ENCODE peak calls at places on chromosomes 11 and 22, in four cellular contexts. One of them, this sample, is unnamed.

GRCh38 chr11:130527648-130528300 is 79.3 kb downstream of the ADAMTS15 start:
- DNase-seq in natural killer cell: no peak
- DNase-seq in lower lobe of right lung: no peak
- DNase-seq in body of pancreas: no peak
- DNase-seq in this sample: no peak

GRCh38 chr11:11383995-11384394 is 30.9 kb upstream of the CSNK2A3 start:
- DNase-seq in body of pancreas: no peak
- DNase-seq in lower lobe of right lung: no peak
- DNase-seq in natural killer cell: no peak
- DNase-seq in this sample: no peak

GRCh38 chr11:69854719-69855118 is 35.5 kb upstream of the FGF3 start:
- DNase-seq in natural killer cell: no peak
- DNase-seq in body of pancreas: no peak
- DNase-seq in lower lobe of right lung: no peak
- DNase-seq in this sample: no peak

GRCh38 chr11:34263462-34264186 is 94.2 kb downstream of the ABTB2 start:
- DNase-seq in natural killer cell: no peak
- DNase-seq in body of pancreas: peak
- DNase-seq in lower lobe of right lung: peak
- DNase-seq in this sample: no peak

GRCh38 chr11:43576834-43577521 is 103.6 kb upstream of the HSD17B12 start:
- DNase-seq in body of pancreas: peak
- DNase-seq in lower lobe of right lung: no peak
- DNase-seq in natural killer cell: no peak
- DNase-seq in this sample: no peak

GRCh38 chr11:11978792-11979486 is 29.5 kb downstream of the DKK3 start:
- DNase-seq in natural killer cell: peak
- DNase-seq in body of pancreas: peak
- DNase-seq in lower lobe of right lung: no peak
- DNase-seq in this sample: peak

GRCh38 chr11:123255909-123256308 is 60.9 kb upstream of the CLMP start:
- DNase-seq in natural killer cell: no peak
- DNase-seq in body of pancreas: no peak
- DNase-seq in lower lobe of right lung: no peak
- DNase-seq in this sample: no peak

GRCh38 chr11:72573380-72573949 is 100.8 kb downstream of the PDE2A start:
- DNase-seq in lower lobe of right lung: no peak
- DNase-seq in natural killer cell: peak
- DNase-seq in body of pancreas: peak
- DNase-seq in this sample: no peak

GRCh38 chr11:117877120-117877784 is 794 bp upstream of the FXYD6 start:
- DNase-seq in lower lobe of right lung: no peak
- DNase-seq in body of pancreas: no peak
- DNase-seq in natural killer cell: no peak
- DNase-seq in this sample: peak

GRCh38 chr11:70297341-70297740 is 26.9 kb downstream of the PPFIA1 start:
- DNase-seq in natural killer cell: no peak
- DNase-seq in lower lobe of right lung: no peak
- DNase-seq in body of pancreas: no peak
- DNase-seq in this sample: no peak

GRCh38 chr11:135006800-135007199 is 594.8 kb upstream of the B3GAT1 start:
- DNase-seq in natural killer cell: no peak
- DNase-seq in body of pancreas: no peak
- DNase-seq in lower lobe of right lung: no peak
- DNase-seq in this sample: no peak

GRCh38 chr11:62487698-62488551 is 58.7 kb downstream of the AHNAK start:
- DNase-seq in lower lobe of right lung: no peak
- DNase-seq in body of pancreas: no peak
- DNase-seq in natural killer cell: no peak
- DNase-seq in this sample: no peak

GRCh38 chr22:21736084-21736642 is 569 bp upstream of the YPEL1 start:
- DNase-seq in body of pancreas: no peak
- DNase-seq in lower lobe of right lung: no peak
- DNase-seq in natural killer cell: no peak
- DNase-seq in this sample: no peak

GRCh38 chr22:27851974-27852713 is 50.6 kb upstream of the MN1 start:
- DNase-seq in lower lobe of right lung: no peak
- DNase-seq in body of pancreas: no peak
- DNase-seq in natural killer cell: no peak
- DNase-seq in this sample: no peak

GRCh38 chr11:106424111-106424510 is 346.6 kb downstream of the AASDHPPT start:
- DNase-seq in natural killer cell: no peak
- DNase-seq in body of pancreas: no peak
- DNase-seq in lower lobe of right lung: no peak
- DNase-seq in this sample: no peak

GRCh38 chr22:41833369-41834004 is 582 bp downstream of the SREBF2 start:
- DNase-seq in lower lobe of right lung: peak
- DNase-seq in body of pancreas: peak
- DNase-seq in natural killer cell: peak
- DNase-seq in this sample: peak

DNA sequence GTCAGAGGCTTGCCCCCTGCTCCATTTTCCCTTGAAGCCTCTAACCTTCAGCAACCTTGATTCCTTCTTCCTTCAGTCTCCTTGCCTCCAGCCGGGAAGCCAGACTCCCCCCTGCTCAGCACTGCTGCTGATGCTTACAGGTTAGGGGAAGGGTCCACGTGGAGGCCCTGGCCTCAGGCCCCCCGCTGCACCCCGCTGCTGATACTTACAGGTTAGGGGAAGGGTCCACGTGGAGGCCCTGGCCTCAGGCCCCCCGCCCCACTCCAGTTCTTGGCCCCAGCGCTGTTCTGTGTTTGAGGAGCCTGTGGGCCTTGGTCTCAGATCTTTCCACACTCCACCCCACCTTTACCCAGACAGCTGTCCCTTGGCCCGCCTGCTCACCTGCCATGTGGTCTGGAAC is 25.6 kb upstream of the PKNOX2 start:
- DNase-seq in body of pancreas: no peak
- DNase-seq in natural killer cell: no peak
- DNase-seq in lower lobe of right lung: no peak
- DNase-seq in this sample: no peak
- TF ChIP-seq CTCF in body of pancreas: no peak
- TF ChIP-seq CTCF in natural killer cell: no peak
- TF ChIP-seq CTCF in lower lobe of right lung: no peak
- TF ChIP-seq CTCF in this sample: no peak

GRCh38 chr22:20542736-20543135 is 35.3 kb downstream of the MED15 start:
- DNase-seq in lower lobe of right lung: no peak
- DNase-seq in natural killer cell: no peak
- DNase-seq in body of pancreas: no peak
- DNase-seq in this sample: no peak

GRCh38 chr22:20545681-20546521 is 38.5 kb downstream of the MED15 start:
- DNase-seq in lower lobe of right lung: peak
- DNase-seq in body of pancreas: no peak
- DNase-seq in natural killer cell: no peak
- DNase-seq in this sample: no peak

GRCh38 chr22:20537983-20538382 is 30.6 kb downstream of the MED15 start:
- DNase-seq in natural killer cell: no peak
- DNase-seq in body of pancreas: no peak
- DNase-seq in lower lobe of right lung: peak
- DNase-seq in this sample: no peak

GRCh38 chr22:20546541-20546950 is 39.1 kb downstream of the MED15 start:
- DNase-seq in body of pancreas: no peak
- DNase-seq in natural killer cell: no peak
- DNase-seq in lower lobe of right lung: no peak
- DNase-seq in this sample: no peak

DNA sequence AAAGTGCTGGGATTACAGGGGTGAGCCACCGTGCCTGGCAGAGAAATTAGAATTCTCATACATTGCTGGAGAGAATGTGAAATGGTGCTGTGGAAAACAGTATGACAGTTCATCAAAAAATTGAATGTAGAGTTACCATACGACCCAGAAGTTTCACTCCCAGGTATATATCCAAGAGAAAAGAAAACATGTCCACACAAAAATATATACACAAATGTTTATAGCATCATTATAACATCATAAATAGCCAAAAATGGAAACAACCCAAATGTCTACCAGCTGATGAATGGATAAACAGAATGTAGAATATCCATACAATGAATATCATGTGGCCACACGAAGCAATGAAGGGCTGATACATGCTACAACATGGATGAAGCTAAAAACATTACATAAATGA is 34.6 kb downstream of the MED15 start:
- DNase-seq in body of pancreas: no peak
- DNase-seq in natural killer cell: no peak
- DNase-seq in lower lobe of right lung: no peak
- DNase-seq in this sample: no peak
- TF ChIP-seq CTCF in body of pancreas: no peak
- TF ChIP-seq CTCF in natural killer cell: no peak
- TF ChIP-seq CTCF in lower lobe of right lung: no peak
- TF ChIP-seq CTCF in this sample: no peak

DNA sequence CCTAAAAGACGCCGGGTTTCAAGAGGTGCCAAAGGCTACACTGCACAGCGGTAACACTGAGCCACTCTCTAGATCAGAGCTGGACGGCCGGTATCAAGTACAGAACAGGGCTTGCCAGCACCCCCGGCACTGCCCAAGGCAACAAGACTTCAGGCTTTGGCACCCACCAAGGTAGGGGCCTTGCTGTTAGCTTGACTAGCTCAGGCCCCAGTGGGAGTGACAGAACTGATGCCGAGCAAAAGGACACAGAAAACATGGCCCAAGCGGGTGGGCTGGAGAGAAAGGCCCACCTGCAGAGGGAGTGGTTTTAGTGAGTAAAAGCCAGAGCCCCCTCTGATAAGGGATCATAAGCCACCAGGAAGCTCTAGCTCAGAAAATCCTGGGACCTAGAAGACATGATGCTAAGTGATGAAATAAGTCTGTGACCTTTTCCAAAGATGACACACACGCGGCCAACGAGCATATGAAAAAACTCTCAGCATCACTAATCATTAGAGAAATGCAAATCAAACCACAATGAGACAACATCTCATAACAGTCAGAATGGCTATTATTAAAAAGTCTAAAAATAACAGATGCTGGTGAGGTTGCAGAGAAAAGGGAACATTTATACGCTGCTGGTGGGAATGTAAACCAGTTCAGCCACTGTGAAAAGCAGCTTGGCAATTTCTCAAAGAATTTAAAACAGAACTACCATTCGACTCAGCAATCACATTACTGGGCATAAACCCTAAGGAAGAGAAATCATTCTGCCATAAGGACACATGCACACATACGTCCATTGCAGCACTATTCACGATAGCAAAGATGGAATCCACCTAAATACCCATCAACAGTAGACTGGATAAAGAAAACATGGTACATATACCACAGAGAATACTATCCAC is 12.9 kb downstream of the EHD1 start:
- DNase-seq in body of pancreas: no peak
- DNase-seq in natural killer cell: no peak
- DNase-seq in lower lobe of right lung: no peak
- DNase-seq in this sample: no peak
- TF ChIP-seq CTCF in body of pancreas: no peak
- TF ChIP-seq CTCF in natural killer cell: no peak
- TF ChIP-seq CTCF in lower lobe of right lung: no peak
- TF ChIP-seq CTCF in this sample: no peak

GRCh38 chr11:95584589-95584988 is 205.0 kb downstream of the FAM76B start:
- DNase-seq in body of pancreas: no peak
- DNase-seq in lower lobe of right lung: no peak
- DNase-seq in natural killer cell: no peak
- DNase-seq in this sample: no peak
- TF ChIP-seq CTCF in body of pancreas: no peak
- TF ChIP-seq CTCF in lower lobe of right lung: no peak
- TF ChIP-seq CTCF in natural killer cell: no peak
- TF ChIP-seq CTCF in this sample: no peak

DNA sequence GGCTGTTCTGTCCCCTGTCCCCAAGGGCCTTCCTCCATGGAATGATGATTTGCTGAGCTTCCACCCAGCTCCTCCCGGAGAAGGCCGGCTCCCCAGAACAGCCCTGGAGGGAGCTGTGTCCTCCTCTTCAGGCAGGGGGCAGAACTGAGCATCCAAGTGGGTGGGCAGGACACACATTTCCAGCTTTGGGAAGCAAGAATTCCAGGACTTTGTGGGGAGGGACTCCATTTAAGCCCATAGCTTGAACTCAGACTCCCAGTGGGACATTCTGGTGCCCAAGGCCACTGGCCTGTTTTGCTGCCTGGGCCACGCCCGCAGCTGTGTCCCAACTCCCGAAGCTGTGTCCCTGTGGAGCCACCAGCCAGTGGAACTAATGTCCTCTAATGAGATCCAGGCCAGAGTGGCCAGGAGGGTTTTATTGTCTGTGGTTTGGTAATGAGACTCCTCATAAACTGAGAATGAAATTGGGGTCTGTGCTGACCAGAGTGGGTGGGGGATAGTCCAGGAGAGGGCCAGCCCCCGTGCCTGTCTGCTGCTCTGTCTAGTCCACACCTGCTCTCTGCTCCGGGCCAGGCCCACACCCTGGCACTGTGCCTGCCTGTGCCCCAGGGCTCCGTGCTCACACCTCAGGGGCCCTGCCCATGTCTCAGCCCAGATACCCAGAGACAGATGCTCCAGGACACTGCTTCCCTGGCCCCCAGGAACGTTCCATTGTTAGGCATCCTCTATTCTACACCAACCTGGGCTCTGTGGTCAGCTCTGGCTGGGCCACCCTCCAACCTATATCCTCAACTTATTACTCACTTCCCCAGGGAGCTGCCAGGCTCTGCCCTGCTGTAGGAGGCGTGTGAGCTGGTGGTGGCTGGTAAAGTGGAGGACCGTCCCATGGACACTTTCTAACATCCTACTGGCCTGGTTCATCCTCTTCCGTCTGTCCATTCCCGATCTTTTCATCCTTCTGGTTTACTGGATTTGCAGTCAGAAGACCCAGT is 7.6 kb downstream of the NECTIN1 start:
- DNase-seq in natural killer cell: no peak
- DNase-seq in lower lobe of right lung: no peak
- DNase-seq in body of pancreas: peak
- DNase-seq in this sample: no peak
- TF ChIP-seq CTCF in natural killer cell: no peak
- TF ChIP-seq CTCF in lower lobe of right lung: peak
- TF ChIP-seq CTCF in body of pancreas: peak
- TF ChIP-seq CTCF in this sample: peak

DNA sequence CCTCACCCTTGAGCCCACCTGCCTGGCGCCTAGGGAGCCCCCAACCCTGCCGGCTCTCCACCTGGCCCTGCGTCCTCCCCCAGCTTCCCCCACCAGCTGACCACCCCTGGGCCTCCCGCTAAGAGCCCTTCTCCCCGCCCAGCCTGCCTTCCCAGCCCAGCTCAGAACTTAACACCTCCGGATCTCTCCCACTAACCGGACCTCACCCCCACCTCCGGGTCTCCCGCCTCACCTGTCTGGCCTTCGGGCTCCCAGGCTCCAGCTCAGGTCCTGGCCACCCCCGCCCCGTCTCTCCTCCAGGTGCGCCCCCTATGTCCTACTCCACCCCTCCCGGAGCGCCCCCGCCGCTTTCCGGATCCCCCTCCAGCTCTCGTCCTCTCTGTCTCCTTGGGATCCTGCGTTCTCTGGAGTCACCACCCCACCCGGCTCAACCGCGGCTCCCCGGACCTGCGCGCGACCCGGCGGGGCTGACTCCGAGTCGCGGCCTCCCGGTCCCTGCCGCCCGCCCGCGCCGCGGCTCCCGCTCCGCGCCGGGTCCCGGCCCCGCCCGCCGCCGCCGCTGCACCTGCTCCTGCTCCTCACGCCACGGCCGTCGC is at the start of gene KCNJ11:
- DNase-seq in natural killer cell: no peak
- DNase-seq in body of pancreas: peak
- DNase-seq in lower lobe of right lung: no peak
- DNase-seq in this sample: no peak
- TF ChIP-seq CTCF in natural killer cell: no peak
- TF ChIP-seq CTCF in body of pancreas: no peak
- TF ChIP-seq CTCF in lower lobe of right lung: no peak
- TF ChIP-seq CTCF in this sample: no peak

This sample was measured in type B pancreatic cell.